ENCODE peak calls at places on chromosomes 11 and 22, in five cellular contexts. J, D, O, N and Z are unnamed samples. For H3K4me1, the result is how much of the 10 kb centered on the place peaks cover.

GRCh38 chr22:32649515-32650200 is 151.8 kb upstream of the TIMP3 start:
- DNase-seq in J (no peak), N (no peak), D (no peak), O (peak), Z (no peak)

GRCh38 chr11:19650929-19651487 is 61.6 kb upstream of the NAV2 start:
- DNase-seq in D (peak), J (no peak), N (no peak), O (no peak), Z (no peak)

GRCh38 chr22:47107431-47107830 is 345.0 kb downstream of the TBC1D22A start:
- DNase-seq in N (no peak), J (no peak), D (no peak), O (no peak), Z (no peak)

GRCh38 chr11:90434858-90435257 is 212.0 kb upstream of the CHORDC1 start:
- DNase-seq in J (no peak), O (peak), D (peak), N (no peak), Z (peak)

GRCh38 chr11:129861702-129862107 is 33.7 kb downstream of the NFRKB start:
- DNase-seq in O (peak), N (peak), J (peak), D (peak), Z (peak)

GRCh38 chr11:73528013-73528412 is 69.9 kb downstream of the FAM168A start:
- DNase-seq in D (no peak), O (no peak), J (no peak), N (no peak), Z (no peak)

GRCh38 chr22:22848364-22848866 is 39.2 kb upstream of the IGLL5 start:
- DNase-seq in O (peak), D (no peak), J (peak), N (peak), Z (peak)

GRCh38 chr11:123268118-123268517 is 73.1 kb upstream of the CLMP start:
- DNase-seq in O (no peak), D (no peak), J (no peak), N (no peak), Z (no peak)

GRCh38 chr11:72326151-72326842 is 82.3 kb upstream of the PHOX2A start:
- DNase-seq in N (no peak), J (no peak), D (no peak), O (peak), Z (no peak)

GRCh38 chr22:19891350-19892248 is 36.9 kb upstream of the GNB1L start:
- DNase-seq in O (no peak), N (no peak), J (no peak), D (no peak), Z (peak)

GRCh38 chr22:26586556-26587325 is 3.2 kb downstream of the TPST2 start:
- DNase-seq in N (no peak), D (no peak), O (no peak), J (no peak), Z (no peak)

GRCh38 chr11:85167471-85167870 is 459.7 kb downstream of the DLG2 start:
- DNase-seq in N (no peak), D (no peak), O (no peak), J (no peak), Z (no peak)

GRCh38 chr11:109135627-109136026 is 286.4 kb upstream of the C11orf87 start:
- DNase-seq in D (no peak), N (no peak), O (no peak), J (no peak), Z (no peak)

GRCh38 chr11:1067812-1068496 is 6.7 kb upstream of the MUC2 start:
- DNase-seq in D (no peak), J (no peak), O (no peak), N (no peak), Z (no peak)

GRCh38 chr11:130403301-130403804 is 25.1 kb downstream of the ADAMTS8 start:
- DNase-seq in O (no peak), D (no peak), J (peak), N (no peak), Z (no peak)

GRCh38 chr11:35567737-35568465 is 42.5 kb upstream of the PAMR1 start:
- DNase-seq in D (no peak), O (peak), J (no peak), N (no peak), Z (no peak)

GRCh38 chr11:12413141-12414055 is 36.0 kb downstream of the PARVA start:
- DNase-seq in N (no peak), D (no peak), O (no peak), J (no peak), Z (no peak)

GRCh38 chr11:61129608-61130523 is 27.6 kb downstream of the CD5 start:
- DNase-seq in D (peak), J (peak), N (peak), O (peak), Z (peak)

GRCh38 chr11:47946682-47947575 is 33.4 kb upstream of the PTPRJ start:
- DNase-seq in O (peak), N (peak), D (no peak), J (peak), Z (peak)

GRCh38 chr11:114774599-114775365 is 96.5 kb downstream of the NXPE2 start:
- DNase-seq in O (peak), N (no peak), D (peak), J (peak), Z (peak)

GRCh38 chr11:18313985-18314763 is 7.8 kb downstream of the HPS5 start:
- DNase-seq in O (peak), D (no peak), J (no peak), N (no peak), Z (no peak)

GRCh38 chr11:14972581-14973490 is 685 bp upstream of the CALCA start:
- DNase-seq in O (no peak), J (no peak), D (no peak), N (no peak), Z (no peak)

GRCh38 chr11:77669848-77670511 is 32.4 kb upstream of the CLNS1A start:
- DNase-seq in D (no peak), J (no peak), O (peak), N (no peak), Z (no peak)

GRCh38 chr22:25403752-25404471 is 160.6 kb upstream of the GRK3 start:
- DNase-seq in N (no peak), O (peak), D (peak), J (no peak), Z (peak)

GRCh38 chr11:18171377-18172000 is 1.1 kb upstream of the MRGPRX4 start:
- DNase-seq in D (peak), N (no peak), J (no peak), O (peak), Z (peak)

GRCh38 chr11:819129-819931 is 616 bp downstream of the PNPLA2 start:
- DNase-seq in O (peak), D (peak), J (peak), N (peak), Z (peak)

GRCh38 chr11:1873048-1873812 is 18.5 kb downstream of the PRR33 start:
- DNase-seq in N (peak), D (no peak), O (peak), J (no peak), Z (peak)

GRCh38 chr11:43222215-43222614 is 89.6 kb upstream of the API5 start:
- DNase-seq in N (no peak), O (no peak), J (no peak), D (no peak), Z (no peak)

GRCh38 chr11:2264366-2265011 is 5.9 kb downstream of the ASCL2 start:
- DNase-seq in J (no peak), D (no peak), O (no peak), N (peak), Z (no peak)

GRCh38 chr11:95187730-95188129 is 43.3 kb downstream of the SESN3 start:
- DNase-seq in J (no peak), D (no peak), O (no peak), N (no peak), Z (no peak)

GRCh38 chr11:86938900-86939880 is 16.0 kb downstream of the FZD4 start:
- DNase-seq in D (peak), J (no peak), N (no peak), O (peak), Z (peak)

GRCh38 chr22:33917744-33918406 is 2.4 kb downstream of the LARGE1 start:
- DNase-seq in O (peak), D (no peak), N (no peak), J (no peak), Z (no peak)

GRCh38 chr11:124482362-124483147 is 37.1 kb upstream of the OR8B8 start:
- DNase-seq in N (no peak), O (no peak), J (no peak), D (peak), Z (peak)

GRCh38 chr11:44608654-44609027 is 43.2 kb downstream of the CD82 start:
- DNase-seq in O (no peak), D (no peak), J (no peak), N (no peak), Z (no peak)

GRCh38 chr11:85765835-85766234 is 45.1 kb downstream of the SYTL2 start:
- DNase-seq in J (no peak), D (no peak), N (no peak), O (no peak), Z (no peak)

GRCh38 chr11:57485217-57486007 is 25.1 kb downstream of the RTN4RL2 start:
- DNase-seq in J (no peak), N (no peak), O (no peak), D (no peak), Z (no peak)

GRCh38 chr11:104813532-104813931 is 84.7 kb downstream of the CASP12 start:
- DNase-seq in J (no peak), O (no peak), N (no peak), D (no peak), Z (no peak)

GRCh38 chr11:117832511-117832910 is 8.0 kb upstream of the FXYD2 start:
- DNase-seq in O (no peak), N (no peak), D (no peak), J (peak), Z (no peak)

GRCh38 chr11:83693279-83693992 is 407.3 kb upstream of the CCDC90B start:
- DNase-seq in O (no peak), D (no peak), J (no peak), N (no peak), Z (no peak)

GRCh38 chr11:6900327-6900999 is 8.2 kb upstream of the OR2D2 start:
- DNase-seq in J (no peak), N (no peak), O (no peak), D (no peak), Z (no peak)
- TF ChIP-seq CTCF in J (no peak), N (no peak), O (no peak), D (no peak), Z (no peak)

GRCh38 chr11:134477486-134477885 is 65.4 kb upstream of the B3GAT1 start:
- DNase-seq in J (no peak), N (no peak), D (no peak), O (no peak), Z (no peak)
- H3K4me1 ChIP-seq in J (under half), N (under half), D (under half), O (under half), Z (under half)

GRCh38 chr22:37747715-37748100 is 50.9 kb downstream of the TRIOBP start:
- DNase-seq in D (no peak), O (no peak), J (no peak), N (no peak), Z (no peak)
- H3K4me3 ChIP-seq in D (peak), O (peak), J (no peak), N (peak), Z (peak)

DNA sequence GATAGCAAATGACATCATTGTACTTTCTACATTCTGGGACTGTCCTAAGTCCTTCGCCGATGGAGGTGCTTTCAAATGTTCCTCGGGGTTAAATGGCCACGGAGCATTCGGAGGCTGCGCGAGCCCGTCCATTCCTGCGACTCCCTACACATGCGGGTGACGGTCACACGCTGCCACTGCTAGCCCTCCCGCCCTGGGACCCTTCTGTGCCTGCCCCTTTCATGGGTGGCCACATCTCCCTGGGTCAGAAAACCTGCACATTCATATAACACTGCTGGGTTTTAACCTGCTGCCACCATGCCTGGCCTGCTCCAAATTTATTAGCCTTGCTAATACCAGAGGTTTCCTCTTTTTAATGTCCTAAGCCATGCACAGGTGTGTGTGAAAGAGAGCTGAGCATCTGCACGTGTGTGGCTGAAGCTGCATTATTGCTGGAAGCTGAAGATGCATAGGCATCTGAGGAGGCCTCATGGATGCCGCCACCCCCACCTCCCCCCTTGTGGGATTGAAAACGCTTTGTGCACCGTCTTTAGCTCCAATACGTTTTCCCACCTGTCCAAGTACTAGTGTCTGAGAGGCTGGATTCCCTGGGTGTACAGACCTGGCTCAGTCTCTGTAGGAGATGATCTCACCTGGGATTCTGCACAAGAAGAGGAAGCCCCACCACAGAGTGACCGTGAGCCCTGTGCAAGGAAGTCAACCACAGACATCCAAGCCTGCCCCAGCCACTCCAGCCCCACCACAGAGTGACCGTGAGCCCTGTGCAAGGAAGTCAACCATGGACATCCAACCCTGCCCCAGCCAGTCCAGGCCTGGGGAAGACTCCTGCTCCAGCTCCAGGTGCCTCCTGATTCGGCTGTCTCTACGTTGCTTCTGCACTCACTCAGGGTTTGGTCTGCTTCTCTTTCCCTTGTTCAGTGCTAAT is 626.4 kb downstream of the BRD1 start:
- DNase-seq in J (peak), N (peak), O (no peak), D (no peak), Z (no peak)
- TF ChIP-seq CTCF in J (no peak), N (no peak), O (no peak), D (no peak), Z (no peak)

GRCh38 chr22:36339171-36340065 is 48.3 kb downstream of the MYH9 start:
- DNase-seq in O (no peak), N (no peak), J (no peak), D (no peak), Z (no peak)

GRCh38 chr22:36343070-36343719 is 44.6 kb downstream of the MYH9 start:
- DNase-seq in N (no peak), O (no peak), J (no peak), D (no peak), Z (no peak)

GRCh38 chr22:36341640-36342041 is 46.1 kb downstream of the MYH9 start:
- DNase-seq in J (no peak), N (no peak), D (no peak), O (no peak), Z (no peak)

GRCh38 chr22:36337365-36338130 is 50.2 kb downstream of the MYH9 start:
- DNase-seq in O (no peak), J (no peak), D (no peak), N (no peak), Z (no peak)

GRCh38 chr22:36340621-36341020 is 47.1 kb downstream of the MYH9 start:
- DNase-seq in J (no peak), N (no peak), D (no peak), O (no peak), Z (no peak)
- H3K4me1 ChIP-seq in J (half or more), N (under half), D (under half), O (half or more), Z (under half)

DNA sequence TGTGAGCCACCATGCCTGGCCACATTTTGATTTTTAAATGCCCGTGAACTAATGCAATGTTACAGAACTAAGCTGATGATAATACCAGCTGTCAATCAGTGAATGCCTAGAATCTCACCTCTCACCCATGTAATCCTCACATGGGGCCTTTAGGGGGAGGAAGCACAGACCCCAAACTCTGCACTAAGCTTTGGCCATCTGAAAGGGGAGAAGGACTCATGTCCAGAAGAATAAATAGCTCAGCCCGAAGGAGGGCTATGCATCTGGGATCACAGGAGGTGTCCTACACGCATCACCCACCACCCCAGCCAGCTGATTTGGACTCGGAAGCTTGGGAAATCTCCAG is 36.0 kb upstream of the YPEL1 start:
- DNase-seq in N (no peak), D (no peak), J (no peak), O (no peak), Z (no peak)
- H3K4me3 ChIP-seq in N (no peak), D (no peak), J (no peak), O (no peak), Z (no peak)